ENCODE peak calls at places on chromosomes 2 and 18, in five cellular contexts. B, H, J, I and K are unnamed samples.

GRCh38 chr2:86563650-86564061 is 413 bp upstream of the CHMP3 start:
- DNase-seq in H (no peak), B (no peak), I (no peak), J (no peak), K (no peak)

GRCh38 chr2:67446504-67446911 is 49.4 kb downstream of the ETAA1 start:
- DNase-seq in B (no peak), J (peak), I (no peak), H (no peak), K (no peak)

GRCh38 chr2:227834423-227834822 is 20.8 kb downstream of the CCL20 start:
- DNase-seq in J (peak), H (no peak), B (no peak), I (no peak), K (no peak)

GRCh38 chr2:23434721-23435121 is 49.7 kb downstream of the KLHL29 start:
- DNase-seq in B (no peak), H (no peak), J (peak), I (no peak), K (peak)

GRCh38 chr2:236861196-236861875 is 224.4 kb upstream of the COPS8 start:
- DNase-seq in H (no peak), J (no peak), B (no peak), I (no peak), K (no peak)

GRCh38 chr2:175049671-175050070 is 44.5 kb upstream of the CHN1 start:
- DNase-seq in J (peak), B (no peak), H (no peak), I (no peak), K (no peak)

GRCh38 chr2:99850076-99850710 is 292.2 kb downstream of the AFF3 start:
- DNase-seq in B (no peak), J (peak), I (no peak), H (no peak), K (no peak)

GRCh38 chr2:233258211-233258610 is 6.7 kb downstream of the ATG16L1 start:
- DNase-seq in J (no peak), I (no peak), B (no peak), H (no peak), K (no peak)

GRCh38 chr2:64825831-64826496 is 163.2 kb upstream of the SLC1A4 start:
- DNase-seq in B (no peak), J (peak), H (no peak), I (no peak), K (no peak)

GRCh38 chr18:47968721-47969120 is 38.3 kb upstream of the SMAD2 start:
- DNase-seq in B (no peak), I (no peak), H (no peak), J (no peak), K (peak)

GRCh38 chr2:99187011-99187410 is 6.0 kb downstream of the MRPL30 start:
- DNase-seq in J (no peak), B (no peak), I (no peak), H (no peak), K (no peak)

GRCh38 chr2:208608436-208608835 is 201.8 kb downstream of the PTH2R start:
- DNase-seq in H (no peak), I (no peak), J (no peak), B (no peak), K (no peak)

GRCh38 chr18:8657050-8657820 is 48.0 kb downstream of the RAB12 start:
- DNase-seq in J (no peak), B (no peak), I (no peak), H (no peak), K (no peak)

GRCh38 chr2:158969717-158970521 is 1.5 kb downstream of the TANC1 start:
- DNase-seq in J (peak), B (peak), H (peak), I (no peak), K (peak)

GRCh38 chr18:45728341-45729010 is 4.5 kb downstream of the SLC14A1 start:
- DNase-seq in I (no peak), B (no peak), J (peak), H (no peak), K (no peak)

GRCh38 chr2:190023860-190024259 is 38.7 kb downstream of the MSTN start:
- DNase-seq in H (no peak), J (peak), I (peak), B (peak), K (peak)

GRCh38 chr18:5894613-5895299 is 566 bp downstream of the TMEM200C start:
- DNase-seq in B (peak), I (no peak), J (peak), H (peak), K (peak)

GRCh38 chr2:240507060-240507777 is 50.6 kb downstream of the ANKMY1 start:
- DNase-seq in H (peak), I (no peak), B (no peak), J (no peak), K (no peak)

GRCh38 chr2:168716839-168717238 is 85.6 kb upstream of the NOSTRIN start:
- DNase-seq in H (no peak), J (no peak), B (no peak), I (no peak), K (no peak)

GRCh38 chr2:184201246-184201645 is 397.1 kb upstream of the ZNF804A start:
- DNase-seq in J (no peak), I (no peak), H (no peak), B (no peak), K (no peak)

GRCh38 chr18:32326450-32327309 is 136.8 kb downstream of the MEP1B start:
- DNase-seq in B (no peak), I (no peak), H (no peak), J (peak), K (no peak)

GRCh38 chr18:44826418-44827259 is 146.0 kb downstream of the SETBP1 start:
- DNase-seq in J (peak), B (peak), I (no peak), H (no peak), K (peak)

DNA sequence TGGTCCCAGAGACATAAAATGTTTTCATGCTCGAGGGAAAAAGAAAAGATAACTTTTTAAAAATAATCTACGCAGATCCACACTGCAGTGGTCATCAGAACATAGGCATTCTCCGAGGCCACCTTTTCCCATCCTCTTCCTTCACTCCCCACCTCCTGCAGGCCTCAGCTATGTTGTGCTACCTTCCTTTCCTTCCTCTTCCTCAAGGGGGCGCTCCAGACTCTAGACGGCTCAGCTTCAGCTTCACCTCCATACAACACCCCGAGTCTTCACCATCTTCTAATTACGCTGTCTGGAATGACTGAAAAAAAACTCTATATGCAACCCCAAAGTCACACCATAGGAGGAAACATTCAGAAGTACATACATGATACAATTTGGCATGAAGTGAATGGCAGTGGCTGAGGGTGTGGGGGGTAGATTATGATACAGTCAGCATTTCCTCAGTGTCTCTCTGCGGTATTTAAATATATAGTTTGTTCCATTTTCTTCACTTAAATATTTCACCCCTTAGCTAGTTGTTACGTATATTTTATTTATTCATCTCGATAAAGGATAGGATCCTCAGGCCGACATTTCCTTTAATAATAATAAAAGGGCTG is 583.6 kb downstream of the IRS1 start:
- DNase-seq in I (peak), J (peak), B (peak), H (peak), K (peak)
- H3K4ac ChIP-seq in I (no peak), J (peak), B (no peak), H (no peak), K (peak)

GRCh38 chr2:230873670-230874401 is 9.1 kb downstream of the ITM2C start:
- DNase-seq in H (no peak), B (no peak), J (no peak), I (no peak), K (no peak)
- H3K4ac ChIP-seq in H (no peak), B (no peak), J (no peak), I (no peak), K (no peak)

GRCh38 chr2:182372661-182373060 is 54.2 kb downstream of the PDE1A start:
- DNase-seq in B (no peak), I (no peak), H (no peak), J (peak), K (peak)
- H3K4ac ChIP-seq in B (no peak), I (no peak), H (no peak), J (peak), K (no peak)

GRCh38 chr18:78914586-78914935 is 65.1 kb upstream of the SALL3 start:
- DNase-seq in B (no peak), J (no peak), H (no peak), I (no peak), K (no peak)
- H3K4ac ChIP-seq in B (no peak), J (no peak), H (no peak), I (no peak), K (no peak)

DNA sequence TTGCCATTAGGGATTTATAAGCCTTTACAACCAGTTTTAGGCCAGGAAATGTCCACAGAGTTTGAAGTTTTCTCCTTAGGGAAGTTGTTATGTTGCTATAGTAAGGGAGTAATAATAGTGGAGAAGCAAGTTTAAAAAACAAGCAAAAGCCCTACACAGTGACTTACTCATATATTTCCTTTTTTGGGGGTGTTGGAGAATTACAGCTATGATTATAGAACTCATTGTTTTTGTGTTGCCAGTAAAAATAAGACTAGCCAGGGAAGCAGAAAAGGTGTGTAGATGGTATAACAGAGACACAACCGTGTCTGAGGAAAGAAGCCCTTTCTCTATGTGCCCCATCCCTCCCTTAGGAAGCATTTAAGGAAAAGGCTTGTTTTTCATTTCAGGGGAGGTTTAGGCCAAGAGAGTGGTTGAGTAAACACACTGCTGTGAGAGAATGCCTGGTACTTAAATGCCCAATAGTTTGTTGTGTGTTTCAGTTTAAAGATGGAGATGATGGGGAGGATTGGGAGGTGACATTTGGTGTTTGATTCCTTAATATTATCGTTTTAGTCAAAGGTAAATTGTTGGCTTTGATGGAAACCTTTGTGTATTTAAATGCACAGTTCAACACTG is 2.4 kb downstream of the VAPA start:
- DNase-seq in B (no peak), H (no peak), J (peak), I (no peak), K (no peak)
- H3K4ac ChIP-seq in B (no peak), H (no peak), J (peak), I (no peak), K (no peak)

GRCh38 chr2:43197568-43197896 is 28.9 kb downstream of the ZFP36L2 start:
- DNase-seq in I (no peak), H (no peak), J (no peak), B (no peak), K (no peak)

GRCh38 chr2:43199492-43200481 is 26.6 kb downstream of the ZFP36L2 start:
- DNase-seq in J (peak), B (no peak), I (no peak), H (peak), K (peak)

GRCh38 chr2:43196773-43197567 is 29.4 kb downstream of the ZFP36L2 start:
- DNase-seq in B (no peak), J (peak), I (no peak), H (no peak), K (no peak)

GRCh38 chr2:43201016-43201415 is 25.4 kb downstream of the ZFP36L2 start:
- DNase-seq in B (no peak), H (no peak), J (no peak), I (no peak), K (no peak)

GRCh38 chr2:43198263-43198662 is 28.1 kb downstream of the ZFP36L2 start:
- DNase-seq in H (no peak), J (no peak), B (no peak), I (no peak), K (no peak)
- H3K4ac ChIP-seq in H (no peak), J (no peak), B (no peak), I (no peak), K (no peak)

GRCh38 chr2:102020596-102021170 is 28.9 kb downstream of the IL1R2 start:
- DNase-seq in B (peak), I (peak), H (peak), J (peak), K (peak)
- H3K4ac ChIP-seq in B (no peak), I (no peak), H (no peak), J (peak), K (no peak)

GRCh38 chr2:37319754-37320609 is 4.7 kb downstream of the PRKD3 start:
- DNase-seq in B (no peak), H (no peak), J (no peak), I (no peak), K (no peak)

GRCh38 chr2:37317746-37318145 is 6.9 kb downstream of the PRKD3 start:
- DNase-seq in B (no peak), H (no peak), J (no peak), I (no peak), K (no peak)

GRCh38 chr2:37318401-37318800 is 6.2 kb downstream of the PRKD3 start:
- DNase-seq in I (no peak), H (no peak), J (peak), B (no peak), K (no peak)

GRCh38 chr2:37316181-37316580 is 8.5 kb downstream of the PRKD3 start:
- DNase-seq in I (no peak), H (no peak), J (no peak), B (no peak), K (no peak)

GRCh38 chr2:37315364-37315763 is 9.3 kb downstream of the PRKD3 start:
- DNase-seq in B (no peak), J (no peak), I (no peak), H (no peak), K (no peak)
- H3K4ac ChIP-seq in B (no peak), J (no peak), I (no peak), H (no peak), K (no peak)